ENCODE peak calls at places on chromosomes 4 and X, in four cellular contexts. One of them, this sample, is unnamed.

GRCh38 chr4:186137193-186137792 is 32.8 kb downstream of the FAM149A start:
- DNase-seq in substantia nigra: no peak
- DNase-seq in AG09319: no peak
- DNase-seq in lower lobe of right lung: no peak
- DNase-seq in this sample: no peak

GRCh38 chr4:6221296-6221850 is 21.0 kb upstream of the JAKMIP1 start:
- DNase-seq in substantia nigra: no peak
- DNase-seq in lower lobe of right lung: no peak
- DNase-seq in AG09319: no peak
- DNase-seq in this sample: peak; percentile 77

GRCh38 chr4:148216866-148217814 is 225.1 kb downstream of the NR3C2 start:
- DNase-seq in AG09319: no peak
- DNase-seq in lower lobe of right lung: no peak
- DNase-seq in substantia nigra: no peak
- DNase-seq in this sample: no peak

GRCh38 chr4:186948361-186949291 is 225.0 kb upstream of the FAT1 start:
- DNase-seq in AG09319: no peak
- DNase-seq in substantia nigra: no peak
- DNase-seq in lower lobe of right lung: no peak
- DNase-seq in this sample: no peak

GRCh38 chr4:34182346-34182745 is 2062.0 kb downstream of the ARAP2 start:
- DNase-seq in substantia nigra: no peak
- DNase-seq in AG09319: no peak
- DNase-seq in lower lobe of right lung: no peak
- DNase-seq in this sample: no peak

GRCh38 chr4:153759407-153760226 is at the start of gene RNF175:
- DNase-seq in AG09319: no peak
- DNase-seq in substantia nigra: no peak
- DNase-seq in lower lobe of right lung: no peak
- DNase-seq in this sample: peak; percentile 1

GRCh38 chrX:71871367-71871766 is 39.3 kb upstream of the NHSL2 start:
- DNase-seq in AG09319: no peak
- DNase-seq in substantia nigra: no peak
- DNase-seq in lower lobe of right lung: no peak
- DNase-seq in this sample: no peak

GRCh38 chrX:100905620-100906019 is 23.1 kb downstream of the XKRX start:
- DNase-seq in lower lobe of right lung: no peak
- DNase-seq in AG09319: no peak
- DNase-seq in substantia nigra: no peak
- DNase-seq in this sample: no peak

GRCh38 chr4:3475713-3476260 is 12.7 kb downstream of the DOK7 start:
- DNase-seq in lower lobe of right lung: no peak
- DNase-seq in substantia nigra: no peak
- DNase-seq in AG09319: no peak
- DNase-seq in this sample: no peak

GRCh38 chrX:121146059-121146628 is 98.7 kb downstream of the GLUD2 start:
- DNase-seq in lower lobe of right lung: no peak
- DNase-seq in AG09319: no peak
- DNase-seq in substantia nigra: no peak
- DNase-seq in this sample: no peak

GRCh38 chrX:149473966-149474365 is 31.1 kb downstream of the IDS start:
- DNase-seq in lower lobe of right lung: no peak
- DNase-seq in AG09319: no peak
- DNase-seq in substantia nigra: no peak
- DNase-seq in this sample: no peak

GRCh38 chrX:22365460-22365859 is 92.7 kb downstream of the CBLL2 start:
- DNase-seq in lower lobe of right lung: no peak
- DNase-seq in substantia nigra: no peak
- DNase-seq in AG09319: peak; percentile 2
- DNase-seq in this sample: no peak

GRCh38 chr4:78610546-78611214 is 59.1 kb downstream of the ANXA3 start:
- DNase-seq in lower lobe of right lung: no peak
- DNase-seq in substantia nigra: no peak
- DNase-seq in AG09319: peak; percentile 20
- DNase-seq in this sample: no peak

GRCh38 chr4:107654694-107655093 is 65.3 kb downstream of the PAPSS1 start:
- DNase-seq in lower lobe of right lung: no peak
- DNase-seq in AG09319: no peak
- DNase-seq in substantia nigra: no peak
- DNase-seq in this sample: peak; percentile 93

GRCh38 chrX:18010251-18010650 is 149.2 kb upstream of the RAI2 start:
- DNase-seq in AG09319: no peak
- DNase-seq in substantia nigra: no peak
- DNase-seq in lower lobe of right lung: no peak
- DNase-seq in this sample: peak; percentile 68

GRCh38 chr4:106238819-106239420 is 77.1 kb downstream of the TBCK start:
- DNase-seq in AG09319: peak; percentile 2
- DNase-seq in substantia nigra: no peak
- DNase-seq in lower lobe of right lung: no peak
- DNase-seq in this sample: peak; percentile 33

GRCh38 chr4:172573899-172574298 is 594.7 kb upstream of the GALNT7 start:
- DNase-seq in substantia nigra: no peak
- DNase-seq in lower lobe of right lung: no peak
- DNase-seq in AG09319: no peak
- DNase-seq in this sample: no peak

GRCh38 chr4:7664106-7664505 is 229.4 kb upstream of the PSAPL1 start:
- DNase-seq in substantia nigra: no peak
- DNase-seq in lower lobe of right lung: peak; percentile 35
- DNase-seq in AG09319: no peak
- DNase-seq in this sample: no peak

GRCh38 chr4:93416337-93417102 is 412.0 kb upstream of the ATOH1 start:
- DNase-seq in AG09319: no peak
- DNase-seq in substantia nigra: no peak
- DNase-seq in lower lobe of right lung: no peak
- DNase-seq in this sample: no peak

GRCh38 chr4:143346208-143346607 is 9.5 kb downstream of the GAB1 start:
- DNase-seq in substantia nigra: no peak
- DNase-seq in AG09319: no peak
- DNase-seq in lower lobe of right lung: no peak
- DNase-seq in this sample: no peak

GRCh38 chrX:150365953-150366911 is 3.1 kb downstream of the MAMLD1 start:
- DNase-seq in substantia nigra: no peak
- DNase-seq in AG09319: no peak
- DNase-seq in lower lobe of right lung: peak; percentile 54
- DNase-seq in this sample: no peak

GRCh38 chr4:41454393-41454792 is 83.6 kb upstream of the LIMCH1 start:
- DNase-seq in substantia nigra: no peak
- DNase-seq in lower lobe of right lung: peak; percentile 58
- DNase-seq in AG09319: no peak
- DNase-seq in this sample: no peak

GRCh38 chr4:67545199-67545995 is at the start of gene CENPC:
- DNase-seq in lower lobe of right lung: peak; percentile 99
- DNase-seq in substantia nigra: peak; percentile 92
- DNase-seq in AG09319: peak; percentile 94
- DNase-seq in this sample: peak; percentile 99

GRCh38 chr4:87101543-87102199 is 118.7 kb downstream of the KLHL8 start:
- DNase-seq in AG09319: no peak
- DNase-seq in lower lobe of right lung: no peak
- DNase-seq in substantia nigra: no peak
- DNase-seq in this sample: no peak

GRCh38 chrX:114152130-114152529 is 431.8 kb upstream of the HTR2C start:
- DNase-seq in substantia nigra: no peak
- DNase-seq in AG09319: no peak
- DNase-seq in lower lobe of right lung: no peak
- DNase-seq in this sample: no peak

This sample was measured in NCI-H146.